ENCODE peak calls at places on chromosomes 12 and 14, in four cellular contexts. One of them, this sample, is unnamed.
A peak's percentile ranks its signal among the peaks of the same experiment; 100 is the strongest.

GRCh38 chr14:99029150-99029915 is 242.7 kb downstream of the BCL11B start:
- DNase-seq in astrocyte of the spinal cord: no peak
- DNase-seq in fibroblast of the aortic adventitia: no peak
- DNase-seq in GM13977: no peak
- DNase-seq in this sample: no peak

GRCh38 chr14:22994762-22995275 is 12.5 kb upstream of the AJUBA start:
- DNase-seq in astrocyte of the spinal cord: peak; percentile 53
- DNase-seq in GM13977: peak; percentile 52
- DNase-seq in fibroblast of the aortic adventitia: peak; percentile 52
- DNase-seq in this sample: peak; percentile 45

GRCh38 chr12:16763901-16764300 is 157.9 kb upstream of the LMO3 start:
- DNase-seq in GM13977: no peak
- DNase-seq in fibroblast of the aortic adventitia: no peak
- DNase-seq in astrocyte of the spinal cord: peak; percentile 30
- DNase-seq in this sample: no peak

GRCh38 chr14:50647282-50647681 is 20.8 kb downstream of the SAV1 start:
- DNase-seq in fibroblast of the aortic adventitia: no peak
- DNase-seq in GM13977: peak; percentile 28
- DNase-seq in astrocyte of the spinal cord: no peak
- DNase-seq in this sample: peak; percentile 50

GRCh38 chr14:105376521-105377440 is 21.6 kb upstream of the TEX22 start:
- DNase-seq in fibroblast of the aortic adventitia: no peak
- DNase-seq in GM13977: no peak
- DNase-seq in astrocyte of the spinal cord: no peak
- DNase-seq in this sample: no peak

GRCh38 chr12:118206107-118206412 is 70.1 kb downstream of the PEBP1 start:
- DNase-seq in GM13977: no peak
- DNase-seq in fibroblast of the aortic adventitia: no peak
- DNase-seq in astrocyte of the spinal cord: no peak
- DNase-seq in this sample: no peak

GRCh38 chr14:67393689-67394088 is 18.3 kb downstream of the PLEK2 start:
- DNase-seq in fibroblast of the aortic adventitia: no peak
- DNase-seq in astrocyte of the spinal cord: no peak
- DNase-seq in GM13977: no peak
- DNase-seq in this sample: no peak

GRCh38 chr12:127355061-127355820 is 911.7 kb upstream of the TMEM132C start:
- DNase-seq in astrocyte of the spinal cord: peak; percentile 4
- DNase-seq in fibroblast of the aortic adventitia: peak; percentile 56
- DNase-seq in GM13977: no peak
- DNase-seq in this sample: no peak

GRCh38 chr12:52405922-52406385 is at the start of gene KRT82:
- DNase-seq in GM13977: no peak
- DNase-seq in astrocyte of the spinal cord: no peak
- DNase-seq in fibroblast of the aortic adventitia: no peak
- DNase-seq in this sample: no peak

GRCh38 chr14:32710351-32711102 is 228.2 kb upstream of the NPAS3 start:
- DNase-seq in GM13977: no peak
- DNase-seq in astrocyte of the spinal cord: peak; percentile 38
- DNase-seq in fibroblast of the aortic adventitia: peak; percentile 39
- DNase-seq in this sample: no peak

GRCh38 chr14:100065942-100066574 is 836 bp downstream of the EVL start:
- DNase-seq in GM13977: peak; percentile 43
- DNase-seq in fibroblast of the aortic adventitia: no peak
- DNase-seq in astrocyte of the spinal cord: no peak
- DNase-seq in this sample: peak; percentile 52

GRCh38 chr12:20863056-20863455 is 52.6 kb downstream of the SLCO1B3 start:
- DNase-seq in fibroblast of the aortic adventitia: no peak
- DNase-seq in astrocyte of the spinal cord: no peak
- DNase-seq in GM13977: no peak
- DNase-seq in this sample: no peak

GRCh38 chr14:105864116-105864515 is 337.7 kb downstream of the TMEM121 start:
- DNase-seq in fibroblast of the aortic adventitia: no peak
- DNase-seq in astrocyte of the spinal cord: no peak
- DNase-seq in GM13977: no peak
- DNase-seq in this sample: no peak

DNA sequence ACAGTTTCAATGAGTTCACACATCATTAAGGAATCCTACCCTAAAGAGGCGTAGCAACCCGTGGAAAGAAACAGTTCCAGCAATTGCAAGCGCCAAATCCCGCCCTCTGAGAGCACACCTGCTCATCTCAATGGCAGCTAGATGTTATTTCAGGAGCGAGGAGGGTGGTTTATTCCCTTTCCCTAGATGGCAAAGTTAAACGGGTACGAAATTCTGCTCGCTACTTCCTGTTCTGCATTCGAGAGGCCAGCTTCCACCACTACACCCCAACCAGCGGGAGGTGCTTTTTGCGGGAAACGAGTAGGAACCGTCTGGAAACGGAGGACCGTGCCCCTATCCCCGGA is 561 bp downstream of the VPS29 start:
- DNase-seq in astrocyte of the spinal cord: peak; percentile 40
- DNase-seq in GM13977: peak; percentile 27
- DNase-seq in fibroblast of the aortic adventitia: peak; percentile 28
- DNase-seq in this sample: peak; percentile 38
- TF ChIP-seq CTCF in astrocyte of the spinal cord: no peak
- TF ChIP-seq CTCF in GM13977: no peak
- TF ChIP-seq CTCF in fibroblast of the aortic adventitia: no peak
- TF ChIP-seq CTCF in this sample: no peak

DNA sequence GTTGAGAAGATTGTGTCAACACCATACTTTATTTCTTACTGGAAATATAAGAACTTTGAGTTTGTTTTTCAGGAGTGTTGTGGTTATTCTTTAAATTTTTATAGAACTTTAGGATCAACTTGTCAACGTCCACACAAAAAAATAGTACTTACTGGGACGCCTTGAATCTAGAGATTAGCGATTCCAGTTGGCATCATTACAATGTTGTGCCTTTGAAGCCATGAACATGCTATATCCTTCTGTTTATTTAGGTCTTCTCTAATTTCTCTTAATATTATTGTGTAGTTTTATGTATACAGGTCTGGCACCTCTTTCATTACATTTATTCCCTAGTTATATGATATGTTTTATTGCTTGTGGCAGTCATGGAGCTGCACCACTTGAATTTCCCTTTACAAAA is 320.8 kb upstream of the CCDC196 start:
- DNase-seq in fibroblast of the aortic adventitia: no peak
- DNase-seq in GM13977: no peak
- DNase-seq in astrocyte of the spinal cord: no peak
- DNase-seq in this sample: no peak
- TF ChIP-seq CTCF in fibroblast of the aortic adventitia: no peak
- TF ChIP-seq CTCF in GM13977: no peak
- TF ChIP-seq CTCF in astrocyte of the spinal cord: no peak
- TF ChIP-seq CTCF in this sample: no peak

GRCh38 chr14:36518586-36519430 is 1.2 kb downstream of the NKX2-1 start:
- DNase-seq in fibroblast of the aortic adventitia: no peak
- DNase-seq in astrocyte of the spinal cord: no peak
- DNase-seq in GM13977: peak; percentile 46
- DNase-seq in this sample: peak; percentile 18

GRCh38 chr14:36522347-36522971 is 2.4 kb upstream of the NKX2-1 start:
- DNase-seq in GM13977: peak; percentile 25
- DNase-seq in astrocyte of the spinal cord: no peak
- DNase-seq in fibroblast of the aortic adventitia: no peak
- DNase-seq in this sample: peak; percentile 19

GRCh38 chr14:36521598-36522345 is 1.7 kb upstream of the NKX2-1 start:
- DNase-seq in astrocyte of the spinal cord: no peak
- DNase-seq in fibroblast of the aortic adventitia: no peak
- DNase-seq in GM13977: peak; percentile 38
- DNase-seq in this sample: peak; percentile 10

GRCh38 chr14:36519431-36520321 is at the start of gene NKX2-1:
- DNase-seq in astrocyte of the spinal cord: no peak
- DNase-seq in fibroblast of the aortic adventitia: no peak
- DNase-seq in GM13977: peak; percentile 56
- DNase-seq in this sample: peak; percentile 24

GRCh38 chr14:36520601-36521525 is 831 bp upstream of the NKX2-1 start:
- DNase-seq in fibroblast of the aortic adventitia: no peak
- DNase-seq in astrocyte of the spinal cord: peak; percentile 14
- DNase-seq in GM13977: peak; percentile 76
- DNase-seq in this sample: peak; percentile 39
- TF ChIP-seq CTCF in fibroblast of the aortic adventitia: no peak
- TF ChIP-seq CTCF in astrocyte of the spinal cord: peak; percentile 31
- TF ChIP-seq CTCF in GM13977: peak; percentile 28
- TF ChIP-seq CTCF in this sample: no peak

DNA sequence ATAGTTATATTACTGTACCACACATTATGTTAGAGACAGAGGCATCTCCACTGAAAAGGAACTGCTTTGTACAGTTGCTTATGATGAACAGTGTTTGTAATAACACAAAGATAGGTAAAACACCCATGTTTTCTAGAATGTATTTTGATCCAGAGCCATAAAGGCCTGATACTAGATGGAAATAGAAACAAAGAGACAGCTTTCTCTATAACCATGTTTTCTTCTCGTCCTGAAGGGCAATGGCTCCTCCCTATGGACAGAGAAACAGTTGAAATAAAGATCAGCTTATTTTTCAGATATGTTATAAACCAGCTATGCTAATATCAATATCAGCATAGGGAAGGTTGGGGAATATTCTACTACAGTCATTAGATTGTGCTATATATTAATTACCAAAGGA is 109.2 kb downstream of the ATXN7L3B start:
- DNase-seq in GM13977: no peak
- DNase-seq in fibroblast of the aortic adventitia: peak; percentile 4
- DNase-seq in astrocyte of the spinal cord: peak; percentile 10
- DNase-seq in this sample: no peak
- TF ChIP-seq CTCF in GM13977: peak; percentile 30
- TF ChIP-seq CTCF in fibroblast of the aortic adventitia: no peak
- TF ChIP-seq CTCF in astrocyte of the spinal cord: no peak
- TF ChIP-seq CTCF in this sample: no peak

DNA sequence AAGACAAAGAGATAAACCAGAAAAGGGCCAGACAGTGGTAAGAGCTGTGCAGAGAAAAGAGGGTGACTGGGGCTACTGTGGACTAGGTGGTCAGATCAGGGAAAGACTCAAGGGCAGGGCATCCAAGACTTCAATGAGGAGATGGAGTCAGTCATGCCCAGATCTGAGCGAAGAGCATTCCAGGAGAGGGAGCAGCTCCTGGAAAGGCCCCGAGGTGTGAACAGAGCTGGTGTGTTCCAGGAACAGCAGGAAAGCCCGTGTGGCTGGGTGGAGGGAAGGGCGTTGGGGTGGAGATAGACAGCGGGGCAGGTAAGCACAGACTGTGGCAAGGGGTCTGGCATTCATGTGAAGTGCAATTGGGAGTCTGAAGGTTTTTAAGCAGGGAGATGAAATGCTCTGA is 16.8 kb downstream of the TTC7B start:
- DNase-seq in GM13977: no peak
- DNase-seq in astrocyte of the spinal cord: no peak
- DNase-seq in fibroblast of the aortic adventitia: no peak
- DNase-seq in this sample: no peak
- TF ChIP-seq CTCF in GM13977: no peak
- TF ChIP-seq CTCF in astrocyte of the spinal cord: no peak
- TF ChIP-seq CTCF in fibroblast of the aortic adventitia: no peak
- TF ChIP-seq CTCF in this sample: no peak

GRCh38 chr12:27246141-27246540 is 2.1 kb downstream of the STK38L start:
- DNase-seq in astrocyte of the spinal cord: no peak
- DNase-seq in fibroblast of the aortic adventitia: no peak
- DNase-seq in GM13977: no peak
- DNase-seq in this sample: no peak
- TF ChIP-seq CTCF in astrocyte of the spinal cord: no peak
- TF ChIP-seq CTCF in fibroblast of the aortic adventitia: no peak
- TF ChIP-seq CTCF in GM13977: no peak
- TF ChIP-seq CTCF in this sample: no peak

This sample was measured in GM10248.